ENCODE peak calls at places on chromosome 5, in six cellular contexts. One of them, this sample, is unnamed.

GRCh38 chr5:139863361-139863760 is 67.8 kb downstream of the PSD2 start:
- DNase-seq in brain microvascular endothelial cell: no peak
- DNase-seq in IMR-90: no peak
- DNase-seq in CD8-positive, alpha-beta T cell: no peak
- DNase-seq in body of pancreas: peak; percentile 17
- DNase-seq in kidney: peak; percentile 92
- DNase-seq in this sample: peak; percentile 83

GRCh38 chr5:117547192-117547591 is 972.6 kb upstream of the SEMA6A start:
- DNase-seq in brain microvascular endothelial cell: no peak
- DNase-seq in IMR-90: no peak
- DNase-seq in CD8-positive, alpha-beta T cell: no peak
- DNase-seq in body of pancreas: no peak
- DNase-seq in kidney: no peak
- DNase-seq in this sample: no peak

GRCh38 chr5:4570047-4571015 is 569.8 kb upstream of the ADAMTS16 start:
- DNase-seq in brain microvascular endothelial cell: no peak
- DNase-seq in IMR-90: no peak
- DNase-seq in CD8-positive, alpha-beta T cell: no peak
- DNase-seq in body of pancreas: no peak
- DNase-seq in kidney: no peak
- DNase-seq in this sample: no peak

GRCh38 chr5:125700380-125700856 is 722.8 kb upstream of the GRAMD2B start:
- DNase-seq in brain microvascular endothelial cell: no peak
- DNase-seq in IMR-90: no peak
- DNase-seq in CD8-positive, alpha-beta T cell: no peak
- DNase-seq in body of pancreas: peak; percentile 15
- DNase-seq in kidney: no peak
- DNase-seq in this sample: no peak

GRCh38 chr5:67516959-67517358 is 320.4 kb upstream of the CD180 start:
- DNase-seq in brain microvascular endothelial cell: peak; percentile 63
- DNase-seq in IMR-90: no peak
- DNase-seq in CD8-positive, alpha-beta T cell: no peak
- DNase-seq in body of pancreas: no peak
- DNase-seq in kidney: no peak
- DNase-seq in this sample: no peak

GRCh38 chr5:94968507-94969095 is 316.3 kb downstream of the MCTP1 start:
- DNase-seq in brain microvascular endothelial cell: peak; percentile 37
- DNase-seq in IMR-90: peak; percentile 67
- DNase-seq in CD8-positive, alpha-beta T cell: no peak
- DNase-seq in body of pancreas: peak; percentile 30
- DNase-seq in kidney: no peak
- DNase-seq in this sample: peak; percentile 24

GRCh38 chr5:65831276-65831675 is 95.1 kb upstream of the ERBIN start:
- DNase-seq in brain microvascular endothelial cell: no peak
- DNase-seq in IMR-90: no peak
- DNase-seq in CD8-positive, alpha-beta T cell: no peak
- DNase-seq in body of pancreas: no peak
- DNase-seq in kidney: no peak
- DNase-seq in this sample: no peak

GRCh38 chr5:54229041-54229780 is 81.2 kb downstream of the ARL15 start:
- DNase-seq in brain microvascular endothelial cell: peak; percentile 71
- DNase-seq in IMR-90: peak; percentile 58
- DNase-seq in CD8-positive, alpha-beta T cell: peak; percentile 63
- DNase-seq in body of pancreas: peak; percentile 81
- DNase-seq in kidney: peak; percentile 79
- DNase-seq in this sample: peak; percentile 84

GRCh38 chr5:75375414-75375813 is 38.4 kb downstream of the HMGCR start:
- DNase-seq in brain microvascular endothelial cell: no peak
- DNase-seq in IMR-90: no peak
- DNase-seq in CD8-positive, alpha-beta T cell: no peak
- DNase-seq in body of pancreas: no peak
- DNase-seq in kidney: no peak
- DNase-seq in this sample: no peak

GRCh38 chr5:140000332-140000731 is 42.8 kb downstream of the NRG2 start:
- DNase-seq in brain microvascular endothelial cell: no peak
- DNase-seq in IMR-90: no peak
- DNase-seq in CD8-positive, alpha-beta T cell: no peak
- DNase-seq in body of pancreas: peak; percentile 75
- DNase-seq in kidney: no peak
- DNase-seq in this sample: no peak

GRCh38 chr5:37717613-37718431 is 122.0 kb downstream of the GDNF start:
- DNase-seq in brain microvascular endothelial cell: peak; percentile 94
- DNase-seq in IMR-90: peak; percentile 88
- DNase-seq in CD8-positive, alpha-beta T cell: no peak
- DNase-seq in body of pancreas: peak; percentile 63
- DNase-seq in kidney: no peak
- DNase-seq in this sample: peak; percentile 25

GRCh38 chr5:152673601-152674000 is 268.5 kb upstream of the NMUR2 start:
- DNase-seq in brain microvascular endothelial cell: no peak
- DNase-seq in IMR-90: no peak
- DNase-seq in CD8-positive, alpha-beta T cell: no peak
- DNase-seq in body of pancreas: no peak
- DNase-seq in kidney: no peak
- DNase-seq in this sample: no peak

GRCh38 chr5:99586878-99587277 is 658.1 kb upstream of the CHD1 start:
- DNase-seq in brain microvascular endothelial cell: no peak
- DNase-seq in IMR-90: no peak
- DNase-seq in CD8-positive, alpha-beta T cell: no peak
- DNase-seq in body of pancreas: no peak
- DNase-seq in kidney: no peak
- DNase-seq in this sample: no peak

GRCh38 chr5:168023190-168023589 is 268.3 kb upstream of the WWC1 start:
- DNase-seq in brain microvascular endothelial cell: no peak
- DNase-seq in IMR-90: no peak
- DNase-seq in CD8-positive, alpha-beta T cell: no peak
- DNase-seq in body of pancreas: no peak
- DNase-seq in kidney: no peak
- DNase-seq in this sample: no peak

GRCh38 chr5:149380466-149381121 is 1.5 kb upstream of the IL17B start:
- DNase-seq in brain microvascular endothelial cell: no peak
- DNase-seq in IMR-90: no peak
- DNase-seq in CD8-positive, alpha-beta T cell: no peak
- DNase-seq in body of pancreas: no peak
- DNase-seq in kidney: peak; percentile 95
- DNase-seq in this sample: peak; percentile 68
- H3K27ac ChIP-seq in brain microvascular endothelial cell: no peak overlapping the region
- H3K27ac ChIP-seq in IMR-90: peak overlapping the region; percentile 2
- H3K27ac ChIP-seq in CD8-positive, alpha-beta T cell: no peak overlapping the region
- H3K27ac ChIP-seq in body of pancreas: no peak overlapping the region
- H3K27ac ChIP-seq in kidney: peak overlapping the region; percentile 53
- H3K27ac ChIP-seq in this sample: peak overlapping the region; percentile 91

DNA sequence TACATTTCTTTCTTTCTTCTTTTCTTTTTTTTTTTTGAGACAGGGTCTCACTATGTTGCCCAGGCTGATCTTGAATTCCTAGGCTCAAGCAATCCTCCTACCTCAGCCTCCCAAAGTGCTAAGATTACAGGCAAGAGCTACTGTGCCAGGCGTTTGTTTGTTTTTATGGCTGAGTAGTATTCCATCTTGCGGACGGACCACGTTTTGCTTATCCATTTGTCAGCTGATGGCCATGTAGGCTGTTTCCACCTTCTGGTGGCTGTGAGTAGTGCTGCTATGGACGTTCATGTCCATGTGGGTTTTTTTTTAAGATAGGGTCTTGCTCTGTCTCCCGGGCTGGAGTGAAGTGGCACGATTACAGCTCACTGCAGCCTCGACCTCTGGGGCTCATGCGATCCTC is 2.5 kb downstream of the DOK3 start:
- DNase-seq in brain microvascular endothelial cell: peak; percentile 45
- DNase-seq in IMR-90: no peak
- DNase-seq in CD8-positive, alpha-beta T cell: no peak
- DNase-seq in body of pancreas: no peak
- DNase-seq in kidney: no peak
- DNase-seq in this sample: no peak
- H3K27ac ChIP-seq in brain microvascular endothelial cell: no peak overlapping the region
- H3K27ac ChIP-seq in IMR-90: no peak overlapping the region
- H3K27ac ChIP-seq in CD8-positive, alpha-beta T cell: no peak overlapping the region
- H3K27ac ChIP-seq in body of pancreas: no peak overlapping the region
- H3K27ac ChIP-seq in kidney: no peak overlapping the region
- H3K27ac ChIP-seq in this sample: no peak overlapping the region

DNA sequence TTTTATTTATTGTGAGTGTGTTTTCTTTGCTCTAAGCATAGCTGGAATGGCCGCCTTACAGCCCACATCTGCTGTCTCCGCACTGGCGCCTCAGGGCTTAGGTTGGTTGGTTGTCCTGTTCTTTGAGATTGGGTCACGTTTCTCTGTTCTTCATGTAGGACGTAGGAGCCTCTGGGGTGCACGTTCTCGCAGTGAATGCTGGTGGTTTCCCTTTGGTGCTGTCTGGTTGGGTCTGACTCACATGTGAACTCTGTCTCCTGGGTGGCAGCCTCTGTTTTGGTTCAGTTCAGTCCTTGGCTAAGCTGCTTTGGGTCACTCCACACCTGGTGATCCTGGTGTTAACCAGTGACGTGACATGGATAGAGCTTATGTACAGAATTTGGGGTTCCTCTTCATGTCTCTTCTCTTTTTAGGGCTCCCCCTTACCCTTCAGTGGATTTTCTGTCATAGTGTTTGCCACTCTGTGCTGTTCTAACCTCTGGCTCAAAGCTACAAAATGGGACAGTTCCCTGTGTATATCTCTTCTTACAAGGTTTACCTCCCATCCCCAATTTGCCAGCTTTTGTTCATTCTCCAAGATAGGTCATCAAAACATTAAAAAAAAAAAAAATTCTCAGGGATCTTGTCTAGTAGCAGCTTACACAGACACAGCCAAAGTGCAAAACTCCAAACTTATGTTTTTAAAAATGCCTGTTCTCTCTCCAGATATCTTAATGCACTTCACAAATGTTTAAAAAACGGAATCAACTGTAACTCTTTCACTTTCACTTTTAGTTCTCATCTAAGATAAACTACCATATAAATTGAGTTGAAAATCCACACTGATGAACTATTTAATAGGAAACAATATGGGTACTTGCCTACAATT is 12.8 kb upstream of the LPCAT1 start:
- DNase-seq in brain microvascular endothelial cell: peak; percentile 41
- DNase-seq in IMR-90: peak; percentile 20
- DNase-seq in CD8-positive, alpha-beta T cell: peak; percentile 47
- DNase-seq in body of pancreas: no peak
- DNase-seq in kidney: no peak
- DNase-seq in this sample: peak; percentile 22
- H3K27ac ChIP-seq in brain microvascular endothelial cell: no peak overlapping the region
- H3K27ac ChIP-seq in IMR-90: no peak overlapping the region
- H3K27ac ChIP-seq in CD8-positive, alpha-beta T cell: peak overlapping the region; percentile 64
- H3K27ac ChIP-seq in body of pancreas: no peak overlapping the region
- H3K27ac ChIP-seq in kidney: no peak overlapping the region
- H3K27ac ChIP-seq in this sample: no peak overlapping the region

GRCh38 chr5:34490501-34491250 is 165.5 kb upstream of the RAI14 start:
- DNase-seq in brain microvascular endothelial cell: no peak
- DNase-seq in IMR-90: no peak
- DNase-seq in CD8-positive, alpha-beta T cell: no peak
- DNase-seq in body of pancreas: no peak
- DNase-seq in kidney: no peak
- DNase-seq in this sample: no peak
- H3K27ac ChIP-seq in brain microvascular endothelial cell: no peak overlapping the region
- H3K27ac ChIP-seq in IMR-90: peak overlapping the region; percentile 41
- H3K27ac ChIP-seq in CD8-positive, alpha-beta T cell: no peak overlapping the region
- H3K27ac ChIP-seq in body of pancreas: no peak overlapping the region
- H3K27ac ChIP-seq in kidney: no peak overlapping the region
- H3K27ac ChIP-seq in this sample: no peak overlapping the region

GRCh38 chr5:176368726-176369125 is 3.4 kb downstream of the ARL10 start:
- DNase-seq in brain microvascular endothelial cell: no peak
- DNase-seq in IMR-90: no peak
- DNase-seq in CD8-positive, alpha-beta T cell: no peak
- DNase-seq in body of pancreas: no peak
- DNase-seq in kidney: no peak
- DNase-seq in this sample: no peak

GRCh38 chr5:176364765-176365662 is at the start of gene ARL10:
- DNase-seq in brain microvascular endothelial cell: no peak
- DNase-seq in IMR-90: peak; percentile 20
- DNase-seq in CD8-positive, alpha-beta T cell: peak; percentile 29
- DNase-seq in body of pancreas: no peak
- DNase-seq in kidney: no peak
- DNase-seq in this sample: peak; percentile 38

GRCh38 chr5:176362098-176362442 is 506 bp upstream of the KIAA1191 start:
- DNase-seq in brain microvascular endothelial cell: no peak
- DNase-seq in IMR-90: no peak
- DNase-seq in CD8-positive, alpha-beta T cell: no peak
- DNase-seq in body of pancreas: no peak
- DNase-seq in kidney: no peak
- DNase-seq in this sample: no peak

GRCh38 chr5:176366575-176366894 is 1.2 kb downstream of the ARL10 start:
- DNase-seq in brain microvascular endothelial cell: no peak
- DNase-seq in IMR-90: no peak
- DNase-seq in CD8-positive, alpha-beta T cell: no peak
- DNase-seq in body of pancreas: no peak
- DNase-seq in kidney: no peak
- DNase-seq in this sample: no peak

GRCh38 chr5:176365663-176366574 is 632 bp downstream of the ARL10 start:
- DNase-seq in brain microvascular endothelial cell: no peak
- DNase-seq in IMR-90: peak; percentile 55
- DNase-seq in CD8-positive, alpha-beta T cell: no peak
- DNase-seq in body of pancreas: no peak
- DNase-seq in kidney: peak; percentile 84
- DNase-seq in this sample: peak; percentile 43
- H3K27ac ChIP-seq in brain microvascular endothelial cell: no peak overlapping the region
- H3K27ac ChIP-seq in IMR-90: peak overlapping the region; percentile 64
- H3K27ac ChIP-seq in CD8-positive, alpha-beta T cell: peak overlapping the region; percentile 11
- H3K27ac ChIP-seq in body of pancreas: no peak overlapping the region
- H3K27ac ChIP-seq in kidney: no peak overlapping the region
- H3K27ac ChIP-seq in this sample: peak overlapping the region; percentile 40

DNA sequence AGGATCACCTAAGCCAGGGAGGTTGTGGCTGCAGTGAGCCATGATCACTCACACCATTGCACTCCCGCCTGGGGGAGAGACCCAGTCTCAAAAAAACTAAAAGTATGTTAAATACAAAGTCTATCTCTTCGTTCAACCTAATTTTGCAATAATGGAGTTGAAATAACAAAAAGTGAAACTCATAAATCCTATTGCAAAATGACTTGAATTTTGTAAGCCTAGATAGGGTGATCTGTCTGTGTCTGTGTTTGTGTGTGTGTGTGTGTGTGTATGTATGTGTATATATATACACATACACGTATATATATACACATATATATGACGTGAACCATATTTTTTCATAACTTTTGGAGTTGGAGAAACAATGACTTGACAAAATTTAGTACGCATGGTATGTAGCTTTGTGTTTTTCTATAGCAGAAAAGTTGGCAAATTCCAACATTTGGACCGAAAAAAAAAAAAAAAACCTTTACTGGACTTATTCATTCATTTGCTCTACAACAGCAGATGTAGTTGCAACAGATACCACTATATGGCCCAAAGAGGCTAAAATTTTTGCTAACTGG is 76.9 kb upstream of the CDH6 start:
- DNase-seq in brain microvascular endothelial cell: no peak
- DNase-seq in IMR-90: no peak
- DNase-seq in CD8-positive, alpha-beta T cell: no peak
- DNase-seq in body of pancreas: no peak
- DNase-seq in kidney: no peak
- DNase-seq in this sample: no peak
- H3K27ac ChIP-seq in brain microvascular endothelial cell: no peak overlapping the region
- H3K27ac ChIP-seq in IMR-90: no peak overlapping the region
- H3K27ac ChIP-seq in CD8-positive, alpha-beta T cell: no peak overlapping the region
- H3K27ac ChIP-seq in body of pancreas: no peak overlapping the region
- H3K27ac ChIP-seq in kidney: no peak overlapping the region
- H3K27ac ChIP-seq in this sample: no peak overlapping the region

This sample was measured in testis.